ENCODE peak calls at places on chromosomes 16 and 17, in ten cellular contexts. G, A, W, U, B, F, P, V, L and I are unnamed samples.

GRCh38 chr16:85777583-85778310 is 21.6 kb downstream of the EMC8 start:
- DNase-seq in G (no peak), A (no peak), W (no peak), U (no peak), B (no peak), F (peak; percentile 97), P (no peak), V (no peak), L (no peak), I (no peak)

GRCh38 chr17:57195790-57196460 is 60.4 kb upstream of the MSI2 start:
- DNase-seq in G (no peak), A (no peak), W (no peak), U (no peak), B (peak; percentile 13), F (no peak), P (no peak), V (no peak), L (no peak), I (no peak)

GRCh38 chr17:82927661-82928601 is 88.1 kb upstream of the ZNF750 start:
- DNase-seq in G (peak; percentile 42), A (no peak), W (peak; percentile 5), U (no peak), B (no peak), F (no peak), P (no peak), V (no peak), L (no peak), I (peak; percentile 26)

GRCh38 chr16:26795184-26795583 is 271.5 kb upstream of the C16orf82 start:
- DNase-seq in G (no peak), A (no peak), W (no peak), U (no peak), B (peak; percentile 24), F (no peak), P (peak; percentile 7), V (no peak), L (no peak), I (no peak)

GRCh38 chr16:30053376-30054015 is 12.1 kb upstream of the ALDOA start:
- DNase-seq in G (no peak), A (no peak), W (no peak), U (no peak), B (no peak), F (peak; percentile 57), P (no peak), V (no peak), L (peak; percentile 72), I (no peak)

GRCh38 chr16:85365120-85365519 is 248.0 kb upstream of the GSE1 start:
- DNase-seq in G (no peak), A (no peak), W (no peak), U (no peak), B (no peak), F (no peak), P (no peak), V (no peak), L (no peak), I (no peak)

GRCh38 chr17:681738-682137 is 32.9 kb downstream of the VPS53 start:
- DNase-seq in G (no peak), A (no peak), W (no peak), U (no peak), B (no peak), F (no peak), P (no peak), V (peak; percentile 47), L (peak; percentile 68), I (no peak)

GRCh38 chr16:89157778-89158177 is 13.8 kb upstream of the CDH15 start:
- DNase-seq in G (no peak), A (no peak), W (no peak), U (no peak), B (no peak), F (no peak), P (no peak), V (no peak), L (no peak), I (no peak)

GRCh38 chr17:43477832-43478634 is 5.7 kb upstream of the DHX8 start:
- DNase-seq in G (no peak), A (no peak), W (no peak), U (no peak), B (no peak), F (no peak), P (no peak), V (no peak), L (no peak), I (no peak)

GRCh38 chr16:29927523-29927905 is 1.5 kb upstream of the KCTD13 start:
- DNase-seq in G (no peak), A (no peak), W (no peak), U (no peak), B (no peak), F (no peak), P (no peak), V (no peak), L (no peak), I (no peak)

GRCh38 chr16:2973081-2973480 is 3.9 kb downstream of the PAQR4 start:
- DNase-seq in G (no peak), A (no peak), W (no peak), U (no peak), B (no peak), F (no peak), P (no peak), V (no peak), L (no peak), I (no peak)

GRCh38 chr17:40314557-40314953 is 5.6 kb downstream of the RARA start:
- DNase-seq in G (peak; percentile 97), A (peak; percentile 68), W (peak; percentile 92), U (peak; percentile 93), B (peak; percentile 65), F (peak; percentile 98), P (no peak), V (peak; percentile 88), L (peak; percentile 89), I (peak; percentile 99)

GRCh38 chr17:44076716-44077594 is 6.4 kb downstream of the G6PC3 start:
- DNase-seq in G (peak; percentile 24), A (no peak), W (no peak), U (no peak), B (no peak), F (no peak), P (no peak), V (no peak), L (no peak), I (peak; percentile 9)

GRCh38 chr17:16453493-16453851 is 38.1 kb downstream of the TRPV2 start:
- DNase-seq in G (no peak), A (no peak), W (no peak), U (no peak), B (no peak), F (no peak), P (no peak), V (no peak), L (no peak), I (no peak)
- TF ChIP-seq CTCF in G (no peak), A (no peak), W (no peak), U (no peak), B (no peak), F (no peak), P (no peak), V (no peak), L (no peak), I (peak; percentile 19)

DNA sequence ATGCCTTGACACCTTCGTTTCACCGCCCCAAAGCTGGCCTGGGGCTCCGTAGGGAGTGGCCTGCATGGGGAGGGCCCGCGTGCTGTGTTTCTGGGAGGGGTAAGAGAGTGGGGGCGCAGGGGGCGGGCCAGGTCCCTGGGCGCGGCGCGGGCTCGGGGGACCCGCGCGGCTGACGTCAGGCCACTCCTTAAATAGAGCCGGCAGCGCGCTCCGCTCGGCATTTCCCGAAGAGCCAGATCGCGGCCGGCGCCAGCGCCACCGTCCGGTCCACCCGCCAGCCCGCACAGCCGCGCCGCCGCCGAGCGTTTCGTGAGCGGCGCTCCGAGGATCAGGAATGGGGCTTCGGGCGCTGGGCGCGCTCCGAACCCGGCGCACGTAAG is at the start of gene HS3ST2:
- DNase-seq in G (peak; percentile 50), A (no peak), W (peak; percentile 36), U (no peak), B (no peak), F (no peak), P (peak; percentile 80), V (no peak), L (peak; percentile 3), I (no peak)
- TF ChIP-seq CTCF in G (no peak), A (no peak), W (peak; percentile 41), U (no peak), B (no peak), F (no peak), P (no peak), V (peak; percentile 2), L (no peak), I (no peak)

DNA sequence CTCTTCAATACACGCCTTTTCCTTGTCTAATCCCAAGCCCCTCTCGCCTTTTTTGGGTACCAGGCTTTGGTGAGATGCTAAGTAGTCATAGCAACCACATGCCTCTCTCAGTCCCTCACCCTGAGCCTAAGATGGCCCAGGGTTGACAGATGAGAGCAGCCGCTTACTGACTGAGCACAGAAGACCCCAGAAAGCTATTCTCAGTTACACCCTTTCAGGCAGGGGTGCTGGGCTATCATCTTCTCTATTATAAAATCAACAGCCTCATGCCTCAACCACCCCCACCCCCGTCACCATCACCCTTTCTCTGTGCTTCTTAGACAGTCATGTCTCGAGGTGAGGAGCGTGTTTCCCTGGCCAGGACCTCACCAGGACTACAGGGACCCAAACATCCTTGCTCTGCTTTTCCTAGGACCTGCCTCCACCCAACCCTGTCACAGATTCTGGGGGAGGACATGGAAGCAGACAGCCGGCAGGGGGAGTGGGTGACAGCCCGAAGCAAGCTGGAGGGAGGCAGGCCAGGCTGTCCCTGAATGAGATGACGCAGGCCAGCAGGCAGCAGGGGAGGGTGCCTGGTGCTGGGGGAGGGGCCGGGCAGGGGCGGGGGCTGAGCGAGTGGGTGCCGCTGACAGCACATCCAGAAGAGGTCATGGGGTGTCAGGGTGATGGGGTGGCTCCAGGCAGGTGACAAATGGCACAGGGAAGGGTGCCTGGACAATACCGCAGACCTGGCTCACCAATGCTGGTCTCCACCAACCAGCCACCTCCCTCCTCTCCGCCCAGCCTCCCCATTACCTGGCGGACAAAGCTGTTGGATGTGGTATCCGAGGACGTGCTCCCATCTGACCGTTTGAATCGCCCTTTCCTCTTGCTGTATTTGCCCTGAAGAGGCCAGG is 3.1 kb downstream of the CACNB1 start:
- DNase-seq in G (peak; percentile 61), A (no peak), W (peak; percentile 78), U (no peak), B (no peak), F (no peak), P (peak; percentile 84), V (peak; percentile 58), L (peak; percentile 70), I (no peak)
- TF ChIP-seq CTCF in G (no peak), A (peak; percentile 52), W (peak; percentile 59), U (no peak), B (no peak), F (no peak), P (peak; percentile 49), V (peak; percentile 69), L (peak; percentile 60), I (no peak)

DNA sequence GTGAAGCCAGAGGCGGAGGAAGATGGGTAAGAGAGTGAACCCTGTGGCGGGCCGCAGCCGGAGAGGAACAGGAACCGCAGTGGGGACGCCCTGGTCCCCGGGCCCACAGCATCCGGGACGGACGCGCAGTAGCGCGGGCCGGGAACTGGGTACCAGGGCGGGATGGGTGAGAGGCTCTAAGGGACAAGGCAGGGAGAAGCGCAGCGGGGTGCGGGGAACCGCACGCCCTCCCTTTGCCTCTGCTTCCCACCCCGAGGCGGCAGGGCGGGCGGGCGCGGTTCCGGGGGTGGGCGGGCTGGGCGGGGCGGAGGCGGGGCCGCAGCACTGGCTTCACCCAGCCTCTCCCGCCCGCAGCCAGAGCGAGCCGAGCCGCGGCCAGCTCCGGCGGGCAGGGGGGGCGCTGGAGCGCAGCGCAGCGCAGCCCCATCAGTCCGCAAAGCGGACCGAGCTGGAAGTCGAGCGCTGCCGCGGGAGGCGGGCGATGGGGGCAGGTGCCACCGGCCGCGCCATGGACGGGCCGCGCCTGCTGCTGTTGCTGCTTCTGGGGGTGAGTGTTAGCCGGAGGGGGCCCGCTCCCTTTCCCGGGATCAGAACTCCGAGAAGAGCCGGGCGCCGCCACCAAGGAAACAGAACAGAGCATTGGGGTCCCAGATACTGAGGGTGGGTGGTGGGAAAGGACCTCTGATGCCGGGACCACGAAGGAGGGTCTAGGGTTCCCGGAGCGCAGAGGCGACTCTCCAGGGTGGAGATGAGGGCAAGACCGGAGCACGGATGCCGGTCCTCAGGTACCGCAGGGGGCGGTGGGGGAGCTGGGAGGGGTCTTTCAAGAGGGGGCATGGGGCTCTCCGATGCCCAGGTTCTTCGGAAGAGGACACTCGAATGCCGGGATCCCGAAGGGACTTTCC is at the start of gene NGFR:
- DNase-seq in G (no peak), A (no peak), W (no peak), U (peak; percentile 37), B (peak; percentile 58), F (peak; percentile 40), P (peak; percentile 70), V (no peak), L (no peak), I (no peak)
- TF ChIP-seq CTCF in G (peak; percentile 6), A (no peak), W (no peak), U (no peak), B (peak; percentile 15), F (peak; percentile 27), P (no peak), V (no peak), L (no peak), I (no peak)